ENCODE peak calls at places on chromosomes 13 and 19, in six cellular contexts. A is psoas muscle; M is fibroblast of lung; Q is GM18507; L is effector memory CD4-positive, alpha-beta T cell; K is anterior cingulate cortex. P is an unnamed sample.

GRCh38 chr13:75258159-75258782 is 223.7 kb downstream of the TBC1D4 start:
- DNase-seq in K (no peak), A (no peak), M (peak), Q (no peak), L (no peak), P (no peak)

GRCh38 chr13:111859361-111860105 is 207.4 kb upstream of the SOX1 start:
- DNase-seq in L (no peak), Q (no peak), M (no peak), A (no peak), K (no peak), P (no peak)

GRCh38 chr19:12994701-12995595 is at the start of gene NFIX:
- DNase-seq in K (no peak), M (peak), Q (peak), L (peak), A (peak), P (no peak)

GRCh38 chr13:38514575-38514974 is 164.9 kb downstream of the UFM1 start:
- DNase-seq in L (no peak), K (no peak), M (no peak), A (no peak), Q (no peak), P (no peak)

GRCh38 chr19:12364391-12365093 is 941 bp downstream of the ZNF442 start:
- DNase-seq in A (peak), L (no peak), Q (no peak), K (peak), M (peak), P (no peak)

GRCh38 chr19:8208710-8209110 is 460 bp upstream of the CERS4 start:
- DNase-seq in A (peak), M (no peak), L (no peak), K (no peak), Q (peak), P (no peak)

GRCh38 chr19:44747739-44748425 is 626 bp upstream of the BCL3 start:
- DNase-seq in Q (no peak), M (peak), A (peak), K (peak), L (no peak), P (peak)

GRCh38 chr19:7900931-7901330 is 2.7 kb upstream of the MAP2K7 start:
- DNase-seq in K (no peak), L (no peak), M (no peak), A (no peak), Q (no peak), P (no peak)

GRCh38 chr13:38086013-38086412 is 216.4 kb upstream of the TRPC4 start:
- DNase-seq in Q (no peak), M (no peak), L (no peak), K (no peak), A (no peak), P (no peak)

GRCh38 chr13:44219808-44220544 is 153.6 kb upstream of the SERP2 start:
- DNase-seq in A (no peak), K (no peak), L (no peak), Q (no peak), M (peak), P (peak)

GRCh38 chr19:52710538-52710937 is 24.3 kb downstream of the ZNF611 start:
- DNase-seq in A (no peak), K (no peak), L (no peak), Q (no peak), M (no peak), P (no peak)

GRCh38 chr19:35992902-35993765 is 1.9 kb upstream of the SDHAF1 start:
- DNase-seq in M (no peak), K (no peak), Q (no peak), L (no peak), A (no peak), P (no peak)

GRCh38 chr13:44296856-44297255 is 76.8 kb upstream of the SERP2 start:
- DNase-seq in A (no peak), K (no peak), M (no peak), Q (no peak), L (no peak), P (peak)

GRCh38 chr19:10510301-10510802 is 6.9 kb downstream of the S1PR5 start:
- DNase-seq in K (no peak), A (no peak), Q (no peak), M (no peak), L (peak), P (peak)

GRCh38 chr19:7668842-7669241 is at the start of gene RETN:
- DNase-seq in K (no peak), L (no peak), A (no peak), M (no peak), Q (no peak), P (no peak)

GRCh38 chr19:11550265-11550664 is 8.8 kb downstream of the ELOF1 start:
- DNase-seq in K (no peak), Q (no peak), L (no peak), M (no peak), A (no peak), P (no peak)

GRCh38 chr19:33683881-33684549 is 62.3 kb downstream of the CHST8 start:
- DNase-seq in L (no peak), M (peak), A (no peak), Q (no peak), K (no peak), P (no peak)

GRCh38 chr13:97723655-97724054 is 229.8 kb upstream of the IPO5 start:
- DNase-seq in L (no peak), Q (no peak), M (no peak), A (no peak), K (no peak), P (no peak)

GRCh38 chr19:41615207-41615606 is 11.7 kb downstream of the CEACAM4 start:
- DNase-seq in Q (no peak), K (no peak), A (no peak), M (no peak), L (no peak), P (no peak)

GRCh38 chr13:102327119-102327617 is 74.7 kb downstream of the FGF14 start:
- DNase-seq in Q (no peak), K (no peak), M (peak), L (no peak), A (no peak), P (no peak)

GRCh38 chr19:15443838-15444237 is 5.9 kb downstream of the WIZ start:
- DNase-seq in Q (no peak), L (no peak), K (peak), M (no peak), A (peak), P (peak)

GRCh38 chr19:4851551-4852290 is 15.7 kb downstream of the PLIN3 start:
- DNase-seq in A (peak), K (peak), Q (no peak), L (peak), M (peak), P (no peak)

GRCh38 chr19:58474291-58474996 is 1.7 kb upstream of the ZNF446 start:
- DNase-seq in M (peak), A (no peak), Q (no peak), L (no peak), K (no peak), P (no peak)

P was measured in NCI-H446 treated with DMSO at 0.1 percent for 48 hours.